ENCODE peak calls at places on chromosomes 11 and 22, in four cellular contexts. A is NCI-H2081, U is activated B cell treated with CpG ODN at 0.5 μM for 24 hours, T is RPMI7951. Q is an unnamed sample.

GRCh38 chr22:27192135-27192900 is 534.9 kb downstream of the MIAT start:
- DNase-seq in A (no peak), U (no peak), T (peak), Q (no peak)

GRCh38 chr11:70824590-70825300 is 426.4 kb downstream of the CTTN start:
- DNase-seq in A (peak), U (no peak), T (no peak), Q (no peak)

GRCh38 chr11:95283653-95284052 is 52.7 kb upstream of the SESN3 start:
- DNase-seq in A (no peak), U (no peak), T (no peak), Q (no peak)

GRCh38 chr11:61071208-61071681 is 31.0 kb upstream of the CD5 start:
- DNase-seq in A (no peak), U (no peak), T (no peak), Q (no peak)

GRCh38 chr11:5891216-5891800 is 1.7 kb upstream of the OR52E5 start:
- DNase-seq in A (no peak), U (no peak), T (peak), Q (peak)

GRCh38 chr11:97909544-97910394 is 1111.0 kb upstream of the CNTN5 start:
- DNase-seq in A (no peak), U (no peak), T (peak), Q (no peak)

GRCh38 chr11:12070446-12071267 is 39.7 kb upstream of the MICAL2 start:
- DNase-seq in A (no peak), U (no peak), T (no peak), Q (no peak)

GRCh38 chr22:30340911-30341685 is 14.4 kb upstream of the TBC1D10A start:
- DNase-seq in A (no peak), U (no peak), T (peak), Q (no peak)

GRCh38 chr11:30424336-30424735 is 101.4 kb downstream of the ARL14EP start:
- DNase-seq in A (no peak), U (no peak), T (no peak), Q (no peak)

Q was measured in NCI-H345.